ENCODE peak calls at places on chromosomes 12 and 14, in five cellular contexts. One of them, this sample, is unnamed.

GRCh38 chr12:132323171-132324010 is 6.0 kb downstream of the GALNT9 start:
- DNase-seq in HL-60: no peak
- DNase-seq in upper lobe of right lung: no peak
- DNase-seq in fibroblast of lung: no peak
- DNase-seq in OCI-LY7: no peak
- DNase-seq in this sample: no peak

GRCh38 chr12:48815281-48816110 is 2.8 kb upstream of the CACNB3 start:
- DNase-seq in upper lobe of right lung: peak
- DNase-seq in fibroblast of lung: peak
- DNase-seq in OCI-LY7: peak
- DNase-seq in HL-60: peak
- DNase-seq in this sample: no peak

GRCh38 chr12:78208106-78208505 is 377.4 kb downstream of the NAV3 start:
- DNase-seq in fibroblast of lung: peak
- DNase-seq in upper lobe of right lung: no peak
- DNase-seq in HL-60: no peak
- DNase-seq in OCI-LY7: no peak
- DNase-seq in this sample: no peak

GRCh38 chr12:55724940-55725309 is 3.9 kb downstream of the CD63 start:
- DNase-seq in fibroblast of lung: no peak
- DNase-seq in HL-60: no peak
- DNase-seq in OCI-LY7: no peak
- DNase-seq in upper lobe of right lung: no peak
- DNase-seq in this sample: no peak

GRCh38 chr14:98136019-98136418 is 1136.0 kb downstream of the BCL11B start:
- DNase-seq in upper lobe of right lung: no peak
- DNase-seq in OCI-LY7: no peak
- DNase-seq in fibroblast of lung: no peak
- DNase-seq in HL-60: no peak
- DNase-seq in this sample: no peak

GRCh38 chr14:30558675-30559555 is at the start of gene G2E3:
- DNase-seq in upper lobe of right lung: peak
- DNase-seq in OCI-LY7: peak
- DNase-seq in HL-60: peak
- DNase-seq in fibroblast of lung: peak
- DNase-seq in this sample: peak

GRCh38 chr14:39566795-39567194 is 134.6 kb upstream of the FBXO33 start:
- DNase-seq in HL-60: no peak
- DNase-seq in upper lobe of right lung: no peak
- DNase-seq in fibroblast of lung: no peak
- DNase-seq in OCI-LY7: no peak
- DNase-seq in this sample: no peak

GRCh38 chr14:59595071-59595470 is 18.5 kb upstream of the CCDC175 start:
- DNase-seq in HL-60: no peak
- DNase-seq in OCI-LY7: no peak
- DNase-seq in upper lobe of right lung: no peak
- DNase-seq in fibroblast of lung: no peak
- DNase-seq in this sample: no peak

GRCh38 chr12:89245090-89245489 is 107.2 kb downstream of the DUSP6 start:
- DNase-seq in HL-60: peak
- DNase-seq in fibroblast of lung: peak
- DNase-seq in OCI-LY7: peak
- DNase-seq in upper lobe of right lung: no peak
- DNase-seq in this sample: no peak

GRCh38 chr14:88934231-88934898 is 109.9 kb downstream of the TTC8 start:
- DNase-seq in OCI-LY7: no peak
- DNase-seq in fibroblast of lung: peak
- DNase-seq in upper lobe of right lung: no peak
- DNase-seq in HL-60: no peak
- DNase-seq in this sample: no peak

GRCh38 chr14:98909251-98909944 is 362.6 kb downstream of the BCL11B start:
- DNase-seq in OCI-LY7: no peak
- DNase-seq in fibroblast of lung: peak
- DNase-seq in HL-60: no peak
- DNase-seq in upper lobe of right lung: no peak
- DNase-seq in this sample: no peak

GRCh38 chr12:48882325-48882687 is 16.6 kb upstream of the RND1 start:
- DNase-seq in HL-60: no peak
- DNase-seq in OCI-LY7: no peak
- DNase-seq in fibroblast of lung: peak
- DNase-seq in upper lobe of right lung: no peak
- DNase-seq in this sample: no peak

GRCh38 chr12:128323526-128323925 is 56.6 kb downstream of the TMEM132C start:
- DNase-seq in HL-60: no peak
- DNase-seq in fibroblast of lung: no peak
- DNase-seq in upper lobe of right lung: no peak
- DNase-seq in OCI-LY7: no peak
- DNase-seq in this sample: no peak

GRCh38 chr14:90641111-90642010 is 174.9 kb downstream of the TTC7B start:
- DNase-seq in fibroblast of lung: peak
- DNase-seq in OCI-LY7: no peak
- DNase-seq in upper lobe of right lung: no peak
- DNase-seq in HL-60: no peak
- DNase-seq in this sample: no peak

GRCh38 chr12:56836317-56836716 is 73.2 kb downstream of the HSD17B6 start:
- DNase-seq in upper lobe of right lung: no peak
- DNase-seq in HL-60: no peak
- DNase-seq in fibroblast of lung: peak
- DNase-seq in OCI-LY7: peak
- DNase-seq in this sample: no peak

GRCh38 chr14:68687746-68688145 is 105.1 kb downstream of the ZFP36L1 start:
- DNase-seq in HL-60: no peak
- DNase-seq in OCI-LY7: no peak
- DNase-seq in upper lobe of right lung: peak
- DNase-seq in fibroblast of lung: peak
- DNase-seq in this sample: no peak

GRCh38 chr12:56103823-56104108 is 593 bp upstream of the PA2G4 start:
- DNase-seq in HL-60: no peak
- DNase-seq in OCI-LY7: no peak
- DNase-seq in fibroblast of lung: no peak
- DNase-seq in upper lobe of right lung: no peak
- DNase-seq in this sample: no peak

DNA sequence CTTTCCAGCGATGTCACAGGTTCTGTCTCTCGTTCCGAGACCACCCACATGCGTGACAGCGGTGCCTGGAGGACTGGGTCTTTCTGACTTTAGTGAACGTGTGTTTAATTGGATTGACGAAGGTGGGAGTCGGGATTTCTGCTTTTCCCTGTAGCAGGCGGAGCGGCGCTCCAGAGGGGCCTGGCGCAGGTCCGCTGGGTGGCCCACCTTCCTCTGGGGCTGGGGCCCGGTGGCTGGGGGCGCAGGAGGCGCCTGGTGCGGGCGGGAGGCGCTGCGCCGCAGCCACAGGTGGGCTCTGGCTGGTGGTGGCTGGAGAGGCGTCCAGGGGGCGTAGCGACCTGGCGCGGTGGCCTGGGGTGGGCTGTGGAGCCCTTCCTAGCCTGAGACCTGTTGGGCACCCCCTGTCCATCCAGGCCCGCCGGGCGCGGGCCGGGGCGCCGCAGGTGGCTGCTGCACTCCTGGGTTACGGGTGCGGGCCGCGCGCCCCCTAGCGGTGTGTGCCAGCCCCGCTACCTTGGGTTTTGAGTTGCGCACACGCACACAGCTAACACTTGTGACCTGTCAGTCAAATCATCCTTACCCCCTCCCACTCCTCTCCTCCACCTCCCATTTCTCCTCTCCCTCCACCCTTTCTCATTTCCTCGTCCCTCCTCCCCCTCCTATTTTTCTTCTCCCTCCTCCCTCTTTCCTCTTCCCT is 2.0 kb downstream of the MEG3 start:
- DNase-seq in fibroblast of lung: peak
- DNase-seq in upper lobe of right lung: no peak
- DNase-seq in OCI-LY7: no peak
- DNase-seq in HL-60: no peak
- DNase-seq in this sample: no peak
- TF ChIP-seq CTCF in fibroblast of lung: peak
- TF ChIP-seq CTCF in upper lobe of right lung: peak
- TF ChIP-seq CTCF in OCI-LY7: no peak
- TF ChIP-seq CTCF in HL-60: no peak
- TF ChIP-seq CTCF in this sample: no peak

DNA sequence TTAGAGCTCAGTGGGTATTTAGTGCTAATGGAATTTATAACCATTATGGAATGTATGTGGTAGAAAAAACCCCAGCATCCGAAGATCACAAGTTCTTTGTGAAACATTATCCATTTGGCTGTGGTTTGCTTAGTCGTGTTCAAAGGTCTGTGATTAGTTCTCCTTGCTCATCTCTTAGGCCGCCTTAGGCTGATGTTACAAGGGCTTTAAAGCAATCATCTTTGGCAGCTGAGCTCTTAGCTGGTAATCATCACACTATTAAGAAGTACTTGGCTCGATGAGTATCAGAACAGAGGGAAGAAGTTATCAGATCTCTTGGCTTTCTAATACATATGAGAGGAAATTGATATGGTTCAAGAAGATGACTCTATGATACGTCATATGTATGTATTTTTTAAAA is 124.1 kb upstream of the E2F7 start:
- DNase-seq in upper lobe of right lung: no peak
- DNase-seq in OCI-LY7: no peak
- DNase-seq in HL-60: no peak
- DNase-seq in fibroblast of lung: peak
- DNase-seq in this sample: no peak
- H3K4me3 ChIP-seq in upper lobe of right lung: no peak
- H3K4me3 ChIP-seq in OCI-LY7: no peak
- H3K4me3 ChIP-seq in HL-60: no peak
- H3K4me3 ChIP-seq in fibroblast of lung: no peak
- H3K4me3 ChIP-seq in this sample: no peak

GRCh38 chr14:32200368-32201195 is 1.3 kb upstream of the RNU6-7 start:
- DNase-seq in HL-60: no peak
- DNase-seq in OCI-LY7: peak
- DNase-seq in upper lobe of right lung: no peak
- DNase-seq in fibroblast of lung: no peak
- DNase-seq in this sample: no peak
- TF ChIP-seq CTCF in HL-60: no peak
- TF ChIP-seq CTCF in OCI-LY7: no peak
- TF ChIP-seq CTCF in upper lobe of right lung: no peak
- TF ChIP-seq CTCF in fibroblast of lung: no peak
- TF ChIP-seq CTCF in this sample: no peak

GRCh38 chr14:70186826-70187483 is 1.8 kb downstream of the SLC8A3 start:
- DNase-seq in fibroblast of lung: peak
- DNase-seq in OCI-LY7: no peak
- DNase-seq in upper lobe of right lung: no peak
- DNase-seq in HL-60: no peak
- DNase-seq in this sample: no peak
- H3K4me3 ChIP-seq in fibroblast of lung: peak
- H3K4me3 ChIP-seq in OCI-LY7: no peak
- H3K4me3 ChIP-seq in upper lobe of right lung: peak
- H3K4me3 ChIP-seq in HL-60: no peak
- H3K4me3 ChIP-seq in this sample: peak

This sample was measured in GM12864.